ENCODE peak calls at places on chromosomes 11 and 22, in ten cellular contexts. One of them, this sample, is unnamed.

GRCh38 chr11:62433553-62434301 is 14.9 kb downstream of the SCGB1A1 start:
- DNase-seq in Peyer's patch: no peak
- DNase-seq in GM23248: no peak
- DNase-seq in nucleus accumbens: no peak
- DNase-seq in upper lobe of right lung: no peak
- DNase-seq in chondrocyte: no peak
- DNase-seq in posterior cingulate gyrus: no peak
- DNase-seq in left ventricle myocardium inferior: no peak
- DNase-seq in NCI-H774: no peak
- DNase-seq in body of pancreas: no peak
- DNase-seq in this sample: no peak

GRCh38 chr11:13949876-13950275 is 12.6 kb upstream of the SPON1 start:
- DNase-seq in body of pancreas: no peak
- DNase-seq in GM23248: no peak
- DNase-seq in Peyer's patch: no peak
- DNase-seq in upper lobe of right lung: no peak
- DNase-seq in left ventricle myocardium inferior: no peak
- DNase-seq in NCI-H774: no peak
- DNase-seq in nucleus accumbens: no peak
- DNase-seq in posterior cingulate gyrus: no peak
- DNase-seq in chondrocyte: no peak
- DNase-seq in this sample: no peak

GRCh38 chr22:41598891-41599635 is 9.4 kb upstream of the PMM1 start:
- DNase-seq in upper lobe of right lung: peak
- DNase-seq in left ventricle myocardium inferior: no peak
- DNase-seq in GM23248: no peak
- DNase-seq in body of pancreas: no peak
- DNase-seq in posterior cingulate gyrus: peak
- DNase-seq in NCI-H774: no peak
- DNase-seq in chondrocyte: no peak
- DNase-seq in nucleus accumbens: no peak
- DNase-seq in Peyer's patch: no peak
- DNase-seq in this sample: no peak

GRCh38 chr11:32852142-32852541 is 22.4 kb downstream of the PRRG4 start:
- DNase-seq in left ventricle myocardium inferior: no peak
- DNase-seq in Peyer's patch: peak
- DNase-seq in chondrocyte: no peak
- DNase-seq in posterior cingulate gyrus: no peak
- DNase-seq in GM23248: peak
- DNase-seq in NCI-H774: no peak
- DNase-seq in nucleus accumbens: no peak
- DNase-seq in body of pancreas: no peak
- DNase-seq in upper lobe of right lung: no peak
- DNase-seq in this sample: no peak

GRCh38 chr11:120744016-120744994 is 232.8 kb downstream of the GRIK4 start:
- DNase-seq in nucleus accumbens: no peak
- DNase-seq in NCI-H774: no peak
- DNase-seq in Peyer's patch: no peak
- DNase-seq in posterior cingulate gyrus: no peak
- DNase-seq in chondrocyte: no peak
- DNase-seq in upper lobe of right lung: no peak
- DNase-seq in left ventricle myocardium inferior: no peak
- DNase-seq in GM23248: no peak
- DNase-seq in body of pancreas: no peak
- DNase-seq in this sample: no peak

GRCh38 chr11:20026629-20027545 is 133.4 kb downstream of the DBX1 start:
- DNase-seq in upper lobe of right lung: no peak
- DNase-seq in posterior cingulate gyrus: peak
- DNase-seq in left ventricle myocardium inferior: no peak
- DNase-seq in chondrocyte: no peak
- DNase-seq in Peyer's patch: no peak
- DNase-seq in body of pancreas: peak
- DNase-seq in nucleus accumbens: no peak
- DNase-seq in GM23248: no peak
- DNase-seq in NCI-H774: peak
- DNase-seq in this sample: no peak

GRCh38 chr11:115202061-115202460 is 302.2 kb downstream of the CADM1 start:
- DNase-seq in nucleus accumbens: no peak
- DNase-seq in upper lobe of right lung: no peak
- DNase-seq in Peyer's patch: no peak
- DNase-seq in left ventricle myocardium inferior: no peak
- DNase-seq in NCI-H774: no peak
- DNase-seq in chondrocyte: no peak
- DNase-seq in GM23248: no peak
- DNase-seq in posterior cingulate gyrus: no peak
- DNase-seq in body of pancreas: no peak
- DNase-seq in this sample: no peak

GRCh38 chr22:43465291-43466015 is 53.6 kb downstream of the MPPED1 start:
- DNase-seq in GM23248: no peak
- DNase-seq in upper lobe of right lung: peak
- DNase-seq in nucleus accumbens: no peak
- DNase-seq in left ventricle myocardium inferior: no peak
- DNase-seq in Peyer's patch: no peak
- DNase-seq in posterior cingulate gyrus: peak
- DNase-seq in body of pancreas: no peak
- DNase-seq in chondrocyte: peak
- DNase-seq in NCI-H774: no peak
- DNase-seq in this sample: no peak

GRCh38 chr11:34502949-34503348 is 10.6 kb downstream of the ELF5 start:
- DNase-seq in upper lobe of right lung: no peak
- DNase-seq in posterior cingulate gyrus: no peak
- DNase-seq in body of pancreas: no peak
- DNase-seq in chondrocyte: no peak
- DNase-seq in nucleus accumbens: no peak
- DNase-seq in left ventricle myocardium inferior: no peak
- DNase-seq in Peyer's patch: no peak
- DNase-seq in GM23248: peak
- DNase-seq in NCI-H774: no peak
- DNase-seq in this sample: no peak

GRCh38 chr11:3124821-3125220 is 40.3 kb downstream of the OSBPL5 start:
- DNase-seq in Peyer's patch: no peak
- DNase-seq in GM23248: no peak
- DNase-seq in chondrocyte: peak
- DNase-seq in upper lobe of right lung: peak
- DNase-seq in NCI-H774: no peak
- DNase-seq in posterior cingulate gyrus: peak
- DNase-seq in nucleus accumbens: no peak
- DNase-seq in body of pancreas: no peak
- DNase-seq in left ventricle myocardium inferior: no peak
- DNase-seq in this sample: no peak

GRCh38 chr22:23692598-23693291 is 1.9 kb downstream of the RGL4 start:
- DNase-seq in Peyer's patch: no peak
- DNase-seq in upper lobe of right lung: no peak
- DNase-seq in nucleus accumbens: no peak
- DNase-seq in chondrocyte: peak
- DNase-seq in GM23248: no peak
- DNase-seq in posterior cingulate gyrus: no peak
- DNase-seq in body of pancreas: no peak
- DNase-seq in left ventricle myocardium inferior: no peak
- DNase-seq in NCI-H774: no peak
- DNase-seq in this sample: no peak

GRCh38 chr11:13955971-13956421 is 6.5 kb upstream of the SPON1 start:
- DNase-seq in NCI-H774: peak
- DNase-seq in left ventricle myocardium inferior: peak
- DNase-seq in body of pancreas: peak
- DNase-seq in chondrocyte: no peak
- DNase-seq in nucleus accumbens: no peak
- DNase-seq in posterior cingulate gyrus: peak
- DNase-seq in Peyer's patch: peak
- DNase-seq in GM23248: peak
- DNase-seq in upper lobe of right lung: no peak
- DNase-seq in this sample: peak

GRCh38 chr11:70297341-70297740 is 26.9 kb downstream of the PPFIA1 start:
- DNase-seq in Peyer's patch: no peak
- DNase-seq in left ventricle myocardium inferior: no peak
- DNase-seq in upper lobe of right lung: no peak
- DNase-seq in body of pancreas: no peak
- DNase-seq in NCI-H774: no peak
- DNase-seq in GM23248: peak
- DNase-seq in nucleus accumbens: no peak
- DNase-seq in chondrocyte: no peak
- DNase-seq in posterior cingulate gyrus: no peak
- DNase-seq in this sample: no peak

GRCh38 chr11:17531071-17531817 is 13.0 kb downstream of the USH1C start:
- DNase-seq in body of pancreas: no peak
- DNase-seq in NCI-H774: peak
- DNase-seq in left ventricle myocardium inferior: no peak
- DNase-seq in nucleus accumbens: no peak
- DNase-seq in upper lobe of right lung: no peak
- DNase-seq in posterior cingulate gyrus: peak
- DNase-seq in GM23248: no peak
- DNase-seq in Peyer's patch: peak
- DNase-seq in chondrocyte: peak
- DNase-seq in this sample: no peak

GRCh38 chr11:10666976-10667892 is 26.3 kb downstream of the IRAG1 start:
- DNase-seq in left ventricle myocardium inferior: no peak
- DNase-seq in upper lobe of right lung: no peak
- DNase-seq in nucleus accumbens: no peak
- DNase-seq in body of pancreas: no peak
- DNase-seq in NCI-H774: no peak
- DNase-seq in chondrocyte: no peak
- DNase-seq in posterior cingulate gyrus: no peak
- DNase-seq in GM23248: peak
- DNase-seq in Peyer's patch: no peak
- DNase-seq in this sample: no peak

This sample was measured in head of caudate nucleus.